ENCODE peak calls at places on chromosomes 7 and 10, in four cellular contexts. One of them, this sample, is unnamed.

GRCh38 chr7:14305233-14305866 is 315.9 kb upstream of the ETV1 start:
- DNase-seq in NCI-H1417: no peak
- DNase-seq in choroid plexus epithelial cell: peak
- DNase-seq in germinal center: no peak
- DNase-seq in this sample: no peak

GRCh38 chr7:36129048-36129534 is 24.0 kb upstream of the EEPD1 start:
- DNase-seq in NCI-H1417: peak
- DNase-seq in germinal center: no peak
- DNase-seq in choroid plexus epithelial cell: peak
- DNase-seq in this sample: peak

GRCh38 chr10:91614254-91614624 is 18.6 kb downstream of the PPP1R3C start:
- DNase-seq in germinal center: no peak
- DNase-seq in NCI-H1417: no peak
- DNase-seq in choroid plexus epithelial cell: peak
- DNase-seq in this sample: no peak

GRCh38 chr7:96558530-96558929 is 151.1 kb downstream of the SEM1 start:
- DNase-seq in germinal center: no peak
- DNase-seq in NCI-H1417: no peak
- DNase-seq in choroid plexus epithelial cell: peak
- DNase-seq in this sample: no peak

GRCh38 chr7:1238363-1239331 is 6.0 kb downstream of the UNCX start:
- DNase-seq in NCI-H1417: no peak
- DNase-seq in germinal center: no peak
- DNase-seq in choroid plexus epithelial cell: no peak
- DNase-seq in this sample: no peak

GRCh38 chr10:62437696-62438095 is 63.5 kb downstream of the ZNF365 start:
- DNase-seq in choroid plexus epithelial cell: peak
- DNase-seq in NCI-H1417: peak
- DNase-seq in germinal center: peak
- DNase-seq in this sample: peak

GRCh38 chr7:28136885-28137284 is 43.7 kb downstream of the JAZF1 start:
- DNase-seq in germinal center: no peak
- DNase-seq in choroid plexus epithelial cell: no peak
- DNase-seq in NCI-H1417: no peak
- DNase-seq in this sample: no peak

GRCh38 chr10:17115683-17116082 is 13.9 kb downstream of the CUBN start:
- DNase-seq in choroid plexus epithelial cell: peak
- DNase-seq in NCI-H1417: no peak
- DNase-seq in germinal center: no peak
- DNase-seq in this sample: no peak

GRCh38 chr10:124078714-124079113 is 14.7 kb downstream of the CHST15 start:
- DNase-seq in germinal center: no peak
- DNase-seq in choroid plexus epithelial cell: no peak
- DNase-seq in NCI-H1417: no peak
- DNase-seq in this sample: no peak

GRCh38 chr7:37009282-37009681 is 285.0 kb upstream of the AOAH start:
- DNase-seq in NCI-H1417: no peak
- DNase-seq in germinal center: no peak
- DNase-seq in choroid plexus epithelial cell: no peak
- DNase-seq in this sample: peak

GRCh38 chr7:1011297-1012003 is 28.5 kb downstream of the CYP2W1 start:
- DNase-seq in choroid plexus epithelial cell: no peak
- DNase-seq in germinal center: no peak
- DNase-seq in NCI-H1417: no peak
- DNase-seq in this sample: no peak

This sample was measured in NCI-H2171 treated with DMSO at 0.1 percent for 48 hours.